ENCODE peak calls at places on chromosomes 4 and X, in four cellular contexts. O is lower lobe of right lung, M is ovary, N is adrenal gland. Y is an unnamed sample. For H3K4me1, the result is how much of the 10 kb centered on the place peaks cover.

GRCh38 chr4:151930372-151930771 is 169.6 kb upstream of the GATB start:
- DNase-seq in N (peak), M (no peak), O (no peak), Y (no peak)

GRCh38 chr4:125421547-125421946 is 106.8 kb downstream of the FAT4 start:
- DNase-seq in M (no peak), O (no peak), N (no peak), Y (no peak)

GRCh38 chr4:16124232-16124631 is 40.4 kb upstream of the PROM1 start:
- DNase-seq in M (no peak), O (no peak), N (no peak), Y (no peak)

GRCh38 chr4:126993351-126993750 is 639.4 kb upstream of the INTU start:
- DNase-seq in O (no peak), M (no peak), N (no peak), Y (no peak)

GRCh38 chrX:31225819-31226218 is 154.0 kb upstream of the FTHL17 start:
- DNase-seq in M (no peak), N (no peak), O (no peak), Y (no peak)

GRCh38 chrX:121000589-121000988 is 15.0 kb upstream of the CT47A1 start:
- DNase-seq in O (no peak), M (no peak), N (no peak), Y (no peak)

GRCh38 chr4:2256156-2256731 is 5.7 kb downstream of the MXD4 start:
- DNase-seq in N (peak), M (peak), O (peak), Y (peak)

GRCh38 chr4:158079661-158080060 is 93.2 kb downstream of the GASK1B start:
- DNase-seq in O (no peak), N (no peak), M (no peak), Y (no peak)

GRCh38 chrX:100695991-100696390 is 35.9 kb downstream of the SYTL4 start:
- DNase-seq in N (no peak), M (no peak), O (no peak), Y (no peak)

GRCh38 chr4:8768357-8768999 is 103.2 kb downstream of the HMX1 start:
- DNase-seq in M (no peak), O (peak), N (no peak), Y (peak)

GRCh38 chrX:70664726-70665125 is 220.1 kb downstream of the DLG3 start:
- DNase-seq in N (no peak), M (no peak), O (no peak), Y (no peak)

GRCh38 chrX:134443020-134443419 is 16.9 kb upstream of the HPRT1 start:
- DNase-seq in O (no peak), M (no peak), N (no peak), Y (no peak)

GRCh38 chrX:21056636-21057035 is 317.6 kb upstream of the CNKSR2 start:
- DNase-seq in M (no peak), N (no peak), O (no peak), Y (no peak)

GRCh38 chr4:87274803-87275202 is 47.9 kb downstream of the HSD17B13 start:
- DNase-seq in O (no peak), M (no peak), N (no peak), Y (no peak)

GRCh38 chrX:104668550-104668949 is 102.6 kb downstream of the IL1RAPL2 start:
- DNase-seq in N (no peak), O (no peak), M (no peak), Y (no peak)

GRCh38 chr4:140158234-140159030 is 4.4 kb upstream of the MAML3 start:
- DNase-seq in O (no peak), M (peak), N (no peak), Y (no peak)

GRCh38 chr4:118816538-118817177 is 19.3 kb downstream of the SEC24D start:
- DNase-seq in M (no peak), O (no peak), N (no peak), Y (no peak)

GRCh38 chrX:110409925-110410324 is 51.3 kb downstream of the RTL9 start:
- DNase-seq in M (no peak), O (no peak), N (no peak), Y (no peak)

GRCh38 chr4:74117024-74117534 is 18.1 kb upstream of the CXCL2 start:
- DNase-seq in N (peak), O (peak), M (no peak), Y (no peak)

GRCh38 chr4:183256343-183256742 is 63.7 kb downstream of the CLDN22 start:
- DNase-seq in N (no peak), O (no peak), M (no peak), Y (no peak)

GRCh38 chr4:108113229-108113628 is 55.5 kb downstream of the LEF1 start:
- DNase-seq in N (no peak), O (no peak), M (no peak), Y (no peak)

GRCh38 chr4:97646997-97647396 is 496.3 kb downstream of the STPG2 start:
- DNase-seq in N (no peak), O (no peak), M (no peak), Y (no peak)

GRCh38 chr4:111475001-111475400 is 670.3 kb upstream of the FAM241A start:
- DNase-seq in N (no peak), M (no peak), O (no peak), Y (no peak)

GRCh38 chr4:3836802-3837601 is 70.8 kb downstream of the ADRA2C start:
- DNase-seq in O (peak), N (no peak), M (no peak), Y (no peak)

GRCh38 chr4:74473155-74473811 is 28.3 kb downstream of the AREG start:
- DNase-seq in M (no peak), N (no peak), O (no peak), Y (no peak)

GRCh38 chr4:174283507-174284180 is at the start of the genes CEP44 and FBXO8:
- DNase-seq in N (peak), O (peak), M (peak), Y (peak)

GRCh38 chrX:49155243-49155899 is 7.2 kb upstream of the MAGIX start:
- DNase-seq in M (no peak), O (no peak), N (peak), Y (no peak)

GRCh38 chr4:185108185-185108584 is 34.9 kb upstream of the SLC25A4 start:
- DNase-seq in N (no peak), O (no peak), M (no peak), Y (no peak)

GRCh38 chr4:6275898-6276563 is 6.4 kb downstream of the WFS1 start:
- DNase-seq in N (no peak), O (no peak), M (peak), Y (no peak)
- H3K4me1 ChIP-seq in N (under half), O (half or more), M (half or more), Y (under half)

DNA sequence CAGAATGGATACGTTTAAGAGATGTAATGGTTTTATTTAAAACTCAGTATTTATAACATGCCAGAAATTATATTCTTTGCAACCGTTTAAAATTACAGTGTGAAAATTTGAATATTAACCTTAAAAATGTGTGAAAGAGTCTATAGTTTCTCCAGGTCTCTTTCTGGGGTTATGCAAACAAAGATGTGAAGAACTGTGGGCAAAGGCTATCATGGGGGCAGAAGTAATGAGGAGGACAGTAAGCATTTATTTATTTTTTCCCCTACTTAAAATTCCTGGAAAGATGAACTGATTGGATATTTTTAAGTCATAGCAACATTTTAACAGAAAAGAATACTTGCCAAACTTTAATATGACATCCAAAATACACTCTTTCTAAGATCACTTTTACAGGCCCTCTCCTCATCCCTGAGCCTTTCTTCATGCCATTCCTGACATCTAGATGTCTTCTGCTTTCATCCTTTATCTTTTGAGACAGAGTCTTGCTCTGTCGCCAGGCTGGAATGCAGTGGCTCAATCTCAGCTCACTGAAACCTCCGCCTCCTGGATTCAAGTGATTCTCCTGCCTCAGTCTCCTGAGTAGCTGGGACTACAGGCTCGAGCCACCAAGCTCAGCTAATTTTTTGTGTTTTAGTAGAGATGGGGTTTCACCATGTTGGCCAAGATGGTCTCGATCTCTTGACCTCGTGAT is 46.1 kb downstream of the TMEM131L start:
- DNase-seq in M (no peak), O (no peak), N (no peak), Y (no peak)
- H3K27ac ChIP-seq in M (no peak), O (no peak), N (no peak), Y (peak)

DNA sequence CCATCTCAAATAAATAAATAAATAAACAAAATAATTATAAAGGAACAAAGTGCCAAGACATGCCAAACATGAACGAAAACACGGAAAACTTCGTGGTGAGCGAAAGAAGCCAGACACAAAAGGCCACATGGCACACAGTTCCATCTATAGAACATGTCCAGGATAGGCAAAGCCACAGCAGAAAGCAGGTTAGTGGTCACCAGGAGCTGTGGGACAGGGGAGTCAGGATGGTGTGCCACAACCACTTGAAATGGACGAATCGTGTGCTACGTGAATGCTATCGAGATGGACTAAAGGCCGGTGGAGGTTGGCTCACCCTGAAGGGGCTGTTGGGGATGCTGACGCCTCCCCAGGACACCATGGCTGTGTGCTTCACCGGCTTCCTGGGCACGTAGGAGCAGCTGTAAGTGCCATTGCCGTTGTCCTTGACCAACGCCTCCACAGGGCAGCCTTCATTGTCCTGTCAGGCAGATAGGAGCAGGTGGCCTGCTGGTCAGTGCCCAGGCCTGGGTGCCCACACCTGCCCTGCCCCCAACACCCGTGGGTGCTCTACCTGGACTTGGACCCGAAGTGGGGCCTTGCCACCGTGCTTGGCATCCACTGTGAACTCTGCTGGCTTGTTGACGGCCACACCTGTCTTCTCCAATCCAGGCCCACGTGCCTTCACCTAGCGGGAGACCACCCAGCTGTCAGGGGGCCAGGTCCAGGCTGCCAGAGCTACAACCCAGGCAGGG is 10.6 kb downstream of the FLNA start:
- DNase-seq in M (no peak), N (no peak), O (no peak), Y (no peak)
- H3K4me1 ChIP-seq in M (under half), N (under half), O (under half), Y (under half)

GRCh38 chr4:70895405-70895804 is 6.8 kb upstream of the MOB1B start:
- DNase-seq in M (no peak), N (no peak), O (no peak), Y (no peak)
- H3K27ac ChIP-seq in M (peak), N (no peak), O (peak), Y (no peak)